ENCODE peak calls at places on chromosomes 7 and 10, in five cellular contexts. G is lung microvascular endothelial cell, W is hepatocyte, J is epithelial cell of prostate, C is neural crest cell. M is an unnamed sample.

GRCh38 chr10:90738885-90739284 is 119.0 kb downstream of the HTR7 start:
- DNase-seq in G (no peak), W (no peak), J (no peak), C (no peak), M (no peak)

GRCh38 chr7:37765872-37766525 is 82.4 kb upstream of the NME8 start:
- DNase-seq in G (no peak), W (no peak), J (no peak), C (no peak), M (no peak)

GRCh38 chr7:4882742-4883351 is 669 bp downstream of the RADIL start:
- DNase-seq in G (peak; percentile 6), W (no peak), J (no peak), C (no peak), M (no peak)

GRCh38 chr7:46145412-46145811 is 224.3 kb upstream of the IGFBP3 start:
- DNase-seq in G (no peak), W (peak; percentile 58), J (no peak), C (no peak), M (peak; percentile 39)

GRCh38 chr10:117342638-117343037 is 32.6 kb downstream of the PDZD8 start:
- DNase-seq in G (no peak), W (no peak), J (no peak), C (no peak), M (no peak)

GRCh38 chr7:151836927-151837205 is 40.0 kb downstream of the PRKAG2 start:
- DNase-seq in G (no peak), W (no peak), J (no peak), C (no peak), M (no peak)

GRCh38 chr10:69338547-69339450 is 60.5 kb downstream of the HK1 start:
- DNase-seq in G (no peak), W (no peak), J (no peak), C (no peak), M (no peak)

GRCh38 chr7:68216046-68216445 is 1219.4 kb downstream of the TYW1 start:
- DNase-seq in G (no peak), W (no peak), J (no peak), C (no peak), M (no peak)

GRCh38 chr10:75058142-75058541 is 53.3 kb upstream of the SAMD8 start:
- DNase-seq in G (no peak), W (no peak), J (no peak), C (no peak), M (no peak)

GRCh38 chr7:10973942-10974716 is 457 bp downstream of the PHF14 start:
- DNase-seq in G (peak; percentile 57), W (peak; percentile 53), J (no peak), C (peak; percentile 39), M (peak; percentile 38)

GRCh38 chr10:99779335-99779734 is 3.1 kb upstream of the ABCC2 start:
- DNase-seq in G (peak; percentile 95), W (peak; percentile 69), J (no peak), C (no peak), M (no peak)

GRCh38 chr7:43492906-43493305 is 90.0 kb upstream of the STK17A start:
- DNase-seq in G (no peak), W (no peak), J (no peak), C (no peak), M (no peak)

GRCh38 chr10:132421377-132422168 is 24.6 kb downstream of the PWWP2B start:
- DNase-seq in G (peak; percentile 41), W (peak; percentile 89), J (no peak), C (peak; percentile 41), M (peak; percentile 76)

GRCh38 chr10:91576096-91576545 is 56.8 kb downstream of the PPP1R3C start:
- DNase-seq in G (no peak), W (no peak), J (no peak), C (no peak), M (no peak)

GRCh38 chr10:6055929-6056328 is 6.2 kb downstream of the IL2RA start:
- DNase-seq in G (no peak), W (no peak), J (no peak), C (no peak), M (no peak)

GRCh38 chr7:142581341-142581740 is 167.9 kb upstream of the PRSS1 start:
- DNase-seq in G (no peak), W (no peak), J (no peak), C (no peak), M (no peak)

GRCh38 chr7:45647967-45648670 is 74.0 kb downstream of the ADCY1 start:
- DNase-seq in G (no peak), W (no peak), J (no peak), C (no peak), M (no peak)

GRCh38 chr7:13903997-13904396 is 85.5 kb downstream of the ETV1 start:
- DNase-seq in G (no peak), W (no peak), J (no peak), C (no peak), M (no peak)

GRCh38 chr7:13067036-13067435 is 379.6 kb downstream of the ARL4A start:
- DNase-seq in G (no peak), W (peak; percentile 7), J (no peak), C (no peak), M (no peak)

GRCh38 chr7:24024689-24025088 is 259.3 kb upstream of the NPY start:
- DNase-seq in G (no peak), W (no peak), J (no peak), C (peak; percentile 12), M (no peak)

GRCh38 chr10:85713885-85714284 is 652.7 kb downstream of the GRID1 start:
- DNase-seq in G (no peak), W (no peak), J (no peak), C (no peak), M (no peak)

GRCh38 chr10:71088054-71088453 is 124.3 kb upstream of the UNC5B start:
- DNase-seq in G (no peak), W (no peak), J (no peak), C (no peak), M (no peak)

GRCh38 chr7:116674508-116675173 is 2.6 kb downstream of the MET start:
- DNase-seq in G (peak; percentile 63), W (no peak), J (no peak), C (no peak), M (no peak)

M was measured in uterus.